ENCODE peak calls at places on chromosomes 4 and X, in four cellular contexts. A is DND-41, C is upper lobe of right lung, W is ovary. F is an unnamed sample. For H3K4me1, the result is how much of the 10 kb centered on the place peaks cover.

GRCh38 chrX:137290011-137290410 is 256.2 kb upstream of the GPR101 start:
- DNase-seq in A (no peak), C (no peak), W (no peak), F (no peak)

GRCh38 chr4:7660640-7661039 is 225.9 kb upstream of the PSAPL1 start:
- DNase-seq in A (no peak), C (no peak), W (no peak), F (no peak)

GRCh38 chr4:125316391-125316780 is 1.6 kb downstream of the FAT4 start:
- DNase-seq in A (no peak), C (peak), W (peak), F (no peak)

GRCh38 chr4:150308824-150309472 is 230.7 kb downstream of the DCLK2 start:
- DNase-seq in A (no peak), C (no peak), W (no peak), F (no peak)

GRCh38 chr4:20254517-20255250 is 3.0 kb downstream of the SLIT2 start:
- DNase-seq in A (no peak), C (peak), W (peak), F (no peak)

GRCh38 chr4:11069581-11069980 is 359.1 kb downstream of the HS3ST1 start:
- DNase-seq in A (no peak), C (no peak), W (no peak), F (no peak)

GRCh38 chr4:93776386-93777080 is 52.0 kb upstream of the ATOH1 start:
- DNase-seq in A (no peak), C (no peak), W (no peak), F (no peak)

GRCh38 chr4:68780232-68780631 is 35.6 kb upstream of the UGT2B10 start:
- DNase-seq in A (no peak), C (no peak), W (no peak), F (no peak)

GRCh38 chrX:133254666-133255065 is 36.5 kb upstream of the TFDP3 start:
- DNase-seq in A (no peak), C (no peak), W (no peak), F (no peak)

GRCh38 chr4:88880001-88880400 is 177.0 kb downstream of the FAM13A start:
- DNase-seq in A (no peak), C (no peak), W (no peak), F (no peak)

GRCh38 chr4:65791807-65792308 is 121.6 kb upstream of the EPHA5 start:
- DNase-seq in A (peak), C (no peak), W (no peak), F (no peak)

GRCh38 chr4:89283226-89283974 is 24.2 kb downstream of the GPRIN3 start:
- DNase-seq in A (no peak), C (no peak), W (no peak), F (peak)

GRCh38 chrX:47991263-47992092 is 12.3 kb downstream of the ZNF182 start:
- DNase-seq in A (no peak), C (no peak), W (no peak), F (no peak)

GRCh38 chrX:72052415-72053090 is 79.2 kb downstream of the RTL5 start:
- DNase-seq in A (no peak), C (no peak), W (no peak), F (no peak)

DNA sequence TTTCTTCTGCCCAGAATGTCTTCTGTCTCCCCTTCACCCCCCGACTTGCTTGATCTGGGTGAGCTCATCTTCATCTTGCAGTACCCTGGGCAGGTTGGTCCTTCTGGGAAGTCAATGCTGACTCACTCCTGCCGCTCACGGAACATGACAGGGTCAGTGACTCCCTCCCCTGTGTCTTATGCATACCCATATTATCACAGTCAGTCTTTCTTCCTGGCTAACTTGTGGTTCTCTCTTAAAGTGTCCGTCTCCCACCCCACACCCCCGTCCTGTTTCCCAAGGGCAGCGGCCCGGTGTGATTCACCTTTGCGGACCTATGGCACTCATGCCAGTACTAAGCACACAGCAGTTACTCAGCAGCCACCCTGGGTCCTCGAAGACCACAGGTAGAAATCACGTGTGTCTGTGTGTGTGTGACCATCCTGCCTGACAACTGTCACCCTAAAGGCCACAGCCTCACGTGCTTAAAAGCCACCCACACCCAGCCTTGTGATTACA is 17.7 kb downstream of the IQSEC2 start:
- DNase-seq in A (no peak), C (no peak), W (no peak), F (no peak)
- H3K27ac ChIP-seq in A (no peak), C (no peak), W (no peak), F (no peak)

GRCh38 chr4:185514182-185514697 is 21.1 kb downstream of the PDLIM3 start:
- DNase-seq in A (no peak), C (no peak), W (no peak), F (no peak)
- H3K4me1 ChIP-seq in A (under half), C (under half), W (under half), F (under half)

DNA sequence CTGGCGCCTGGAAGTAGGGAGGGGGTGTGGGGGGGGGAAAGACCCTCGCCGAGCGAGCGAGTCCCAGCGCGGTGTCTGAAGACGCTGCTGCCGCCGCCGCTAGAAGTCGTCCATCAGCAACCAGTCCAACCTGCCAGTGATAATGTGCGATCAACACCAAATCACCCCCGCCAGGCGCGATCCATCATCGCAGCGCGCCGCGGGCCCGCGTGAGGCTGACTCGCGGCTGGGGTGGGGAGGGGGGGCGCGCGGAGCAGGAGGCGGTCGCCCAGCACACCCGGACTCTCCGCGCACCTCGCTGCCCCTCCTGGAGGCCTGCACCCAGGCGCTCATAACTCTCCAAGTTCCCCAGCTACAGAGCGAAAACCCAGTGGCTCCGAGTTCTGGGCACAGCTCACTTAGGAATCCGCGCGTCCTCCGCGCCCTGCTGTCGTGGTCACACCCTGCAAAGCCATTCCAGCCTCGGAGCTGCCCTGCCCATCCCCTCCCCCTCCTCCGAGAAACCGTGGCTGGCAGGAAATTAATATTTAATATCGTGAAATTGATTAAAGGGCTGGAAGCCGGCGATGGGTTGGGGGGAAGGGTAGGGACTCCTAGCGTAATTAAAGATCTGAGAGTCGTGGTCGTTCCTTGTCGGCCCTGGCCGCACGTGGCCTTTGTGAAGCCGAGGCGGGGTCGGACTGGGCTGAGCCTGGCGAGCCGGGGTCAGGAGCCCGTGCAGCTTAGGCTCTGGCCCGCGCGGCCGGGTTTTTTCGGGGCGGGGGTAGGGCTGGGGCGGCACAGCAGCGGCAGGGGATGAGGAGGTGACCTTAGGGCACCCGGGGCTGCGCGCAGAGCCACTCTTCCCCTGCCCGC is 58.1 kb upstream of the BCOR start:
- DNase-seq in A (no peak), C (no peak), W (peak), F (peak)
- H3K4me3 ChIP-seq in A (no peak), C (peak), W (peak), F (no peak)

GRCh38 chr4:54228064-54228527 is 997 bp upstream of the PDGFRA start:
- DNase-seq in A (no peak), C (peak), W (peak), F (no peak)

GRCh38 chr4:54226399-54227260 is 2.5 kb upstream of the PDGFRA start:
- DNase-seq in A (no peak), C (peak), W (peak), F (no peak)

GRCh38 chr4:54227261-54228063 is 1.6 kb upstream of the PDGFRA start:
- DNase-seq in A (no peak), C (no peak), W (peak), F (no peak)

GRCh38 chr4:54225671-54226398 is 3.3 kb upstream of the PDGFRA start:
- DNase-seq in A (no peak), C (no peak), W (peak), F (no peak)

GRCh38 chr4:54224960-54225670 is 4.0 kb upstream of the PDGFRA start:
- DNase-seq in A (no peak), C (no peak), W (peak), F (no peak)
- H3K27ac ChIP-seq in A (no peak), C (no peak), W (peak), F (no peak)

DNA sequence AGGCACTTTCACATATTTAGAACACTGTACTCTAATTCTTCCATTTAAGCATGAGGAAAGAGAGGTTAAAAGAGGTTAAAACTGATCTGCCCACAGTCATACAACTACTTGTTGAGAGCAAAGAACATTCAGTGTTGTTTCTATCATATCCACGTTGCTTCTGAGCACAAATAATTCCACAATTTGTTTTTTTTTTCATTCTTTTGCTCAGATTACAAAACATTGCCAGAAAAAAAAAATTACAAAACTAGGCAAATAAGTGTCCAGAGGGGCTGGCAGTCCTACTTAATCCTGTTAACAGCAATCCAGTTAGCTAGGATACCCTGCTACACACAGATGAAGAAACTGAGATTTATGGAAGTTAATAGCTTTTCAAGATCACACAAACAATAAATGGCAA is 6.3 kb upstream of the USP53 start:
- DNase-seq in A (no peak), C (no peak), W (no peak), F (no peak)
- H3K4me1 ChIP-seq in A (under half), C (under half), W (under half), F (under half)

F was measured in CD4-positive, CD25-positive, alpha-beta regulatory T cell.